ENCODE peak calls at places on chromosome 15, in seven cellular contexts. I is osteocyte, L is transverse colon, Y is AG09319, X is AG04450, Z is dorsolateral prefrontal cortex, C is endothelial cell. U is an unnamed sample.

GRCh38 chr15:77599899-77600298 is 32.8 kb downstream of the LINGO1 start:
- DNase-seq in I (no peak), L (peak), Y (no peak), X (no peak), Z (no peak), C (no peak), U (no peak)

GRCh38 chr15:26521142-26521541 is 251.7 kb downstream of the GABRB3 start:
- DNase-seq in I (no peak), L (no peak), Y (no peak), X (no peak), Z (no peak), C (no peak), U (no peak)

GRCh38 chr15:90402230-90402629 is 14.2 kb downstream of the IQGAP1 start:
- DNase-seq in I (no peak), L (no peak), Y (peak), X (peak), Z (no peak), C (no peak), U (no peak)

GRCh38 chr15:54803987-54804386 is 392.8 kb downstream of the RSL24D1 start:
- DNase-seq in I (no peak), L (no peak), Y (no peak), X (no peak), Z (no peak), C (no peak), U (no peak)

GRCh38 chr15:86776120-86776519 is 696.4 kb downstream of the AGBL1 start:
- DNase-seq in I (no peak), L (no peak), Y (no peak), X (no peak), Z (no peak), C (no peak), U (no peak)

GRCh38 chr15:74377831-74378766 is 10.7 kb upstream of the CYP11A1 start:
- DNase-seq in I (no peak), L (no peak), Y (no peak), X (no peak), Z (no peak), C (no peak), U (no peak)

GRCh38 chr15:85073556-85074194 is 92.0 kb downstream of the PDE8A start:
- DNase-seq in I (no peak), L (no peak), Y (no peak), X (no peak), Z (no peak), C (no peak), U (no peak)

GRCh38 chr15:90151989-90152645 is 49.0 kb upstream of the SEMA4B start:
- DNase-seq in I (no peak), L (no peak), Y (no peak), X (no peak), Z (no peak), C (peak), U (no peak)

GRCh38 chr15:96404560-96404959 is 74.1 kb downstream of the NR2F2 start:
- DNase-seq in I (no peak), L (no peak), Y (no peak), X (no peak), Z (no peak), C (no peak), U (no peak)

GRCh38 chr15:82091636-82092140 is 45.9 kb upstream of the MEX3B start:
- DNase-seq in I (no peak), L (no peak), Y (no peak), X (no peak), Z (no peak), C (no peak), U (no peak)

GRCh38 chr15:28911295-28911979 is 25.7 kb downstream of the APBA2 start:
- DNase-seq in I (no peak), L (no peak), Y (no peak), X (no peak), Z (peak), C (no peak), U (no peak)

GRCh38 chr15:28896944-28897343 is 11.2 kb downstream of the APBA2 start:
- DNase-seq in I (no peak), L (no peak), Y (peak), X (peak), Z (no peak), C (no peak), U (no peak)

GRCh38 chr15:73650387-73651126 is 17.4 kb upstream of the NPTN start:
- DNase-seq in I (no peak), L (no peak), Y (no peak), X (no peak), Z (no peak), C (no peak), U (no peak)

DNA sequence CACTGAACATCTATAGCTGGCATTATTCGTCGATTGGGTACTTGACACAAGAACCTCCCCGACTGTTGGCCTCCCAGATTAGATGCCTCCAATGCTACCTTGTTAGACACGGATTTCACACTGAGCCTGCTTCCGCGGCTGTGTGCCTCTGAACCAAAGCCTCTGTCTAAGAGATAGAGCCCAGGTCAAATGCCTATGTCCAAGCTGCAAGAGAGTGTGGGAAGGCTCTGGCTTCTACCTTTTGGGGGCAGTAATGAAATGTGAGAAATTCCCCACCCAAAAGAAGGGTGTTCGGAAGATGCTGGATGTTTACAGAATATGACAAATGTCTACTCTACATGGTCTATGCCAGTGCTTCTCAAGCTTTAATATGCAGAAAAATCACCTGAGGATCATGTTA is 2.0 kb upstream of the RPUSD2 start:
- DNase-seq in I (no peak), L (no peak), Y (no peak), X (no peak), Z (no peak), C (no peak), U (no peak)
- TF ChIP-seq CTCF in I (peak), L (no peak), Y (no peak), X (peak), Z (peak), C (no peak), U (peak)

GRCh38 chr15:52112203-52112750 is 298 bp downstream of the BCL2L10 start:
- DNase-seq in I (peak), L (peak), Y (no peak), X (no peak), Z (no peak), C (peak), U (no peak)
- TF ChIP-seq CTCF in I (no peak), L (no peak), Y (no peak), X (no peak), Z (no peak), C (no peak), U (no peak)

GRCh38 chr15:80991446-80991845 is 1.8 kb upstream of the MESD start:
- DNase-seq in I (no peak), L (peak), Y (peak), X (no peak), Z (peak), C (no peak), U (no peak)
- TF ChIP-seq CTCF in I (no peak), L (no peak), Y (peak), X (no peak), Z (peak), C (no peak), U (peak)

GRCh38 chr15:79003896-79004295 is 59.0 kb upstream of the CTSH start:
- DNase-seq in I (no peak), L (no peak), Y (no peak), X (no peak), Z (no peak), C (no peak), U (no peak)

GRCh38 chr15:79003301-79003700 is 58.5 kb upstream of the CTSH start:
- DNase-seq in I (no peak), L (no peak), Y (no peak), X (no peak), Z (no peak), C (no peak), U (no peak)

GRCh38 chr15:79006071-79006470 is 61.2 kb upstream of the CTSH start:
- DNase-seq in I (no peak), L (no peak), Y (no peak), X (no peak), Z (no peak), C (no peak), U (no peak)

GRCh38 chr15:79004336-79004735 is 59.5 kb upstream of the CTSH start:
- DNase-seq in I (no peak), L (peak), Y (peak), X (peak), Z (no peak), C (no peak), U (no peak)

GRCh38 chr15:79002631-79003030 is 57.8 kb upstream of the CTSH start:
- DNase-seq in I (no peak), L (no peak), Y (no peak), X (no peak), Z (no peak), C (no peak), U (no peak)
- TF ChIP-seq CTCF in I (peak), L (no peak), Y (no peak), X (no peak), Z (no peak), C (no peak), U (no peak)

GRCh38 chr15:67019069-67019468 is 46.3 kb upstream of the SMAD3 start:
- DNase-seq in I (no peak), L (no peak), Y (no peak), X (no peak), Z (no peak), C (no peak), U (no peak)

GRCh38 chr15:67023517-67024321 is 41.7 kb upstream of the SMAD3 start:
- DNase-seq in I (no peak), L (no peak), Y (no peak), X (no peak), Z (no peak), C (no peak), U (no peak)

GRCh38 chr15:67022587-67022986 is 42.8 kb upstream of the SMAD3 start:
- DNase-seq in I (no peak), L (no peak), Y (no peak), X (no peak), Z (no peak), C (no peak), U (no peak)

GRCh38 chr15:67019886-67020520 is 45.4 kb upstream of the SMAD3 start:
- DNase-seq in I (no peak), L (no peak), Y (no peak), X (no peak), Z (no peak), C (no peak), U (no peak)

GRCh38 chr15:67021455-67021854 is 43.9 kb upstream of the SMAD3 start:
- DNase-seq in I (no peak), L (no peak), Y (no peak), X (no peak), Z (no peak), C (no peak), U (no peak)
- TF ChIP-seq CTCF in I (no peak), L (no peak), Y (no peak), X (no peak), Z (no peak), C (no peak), U (no peak)

DNA sequence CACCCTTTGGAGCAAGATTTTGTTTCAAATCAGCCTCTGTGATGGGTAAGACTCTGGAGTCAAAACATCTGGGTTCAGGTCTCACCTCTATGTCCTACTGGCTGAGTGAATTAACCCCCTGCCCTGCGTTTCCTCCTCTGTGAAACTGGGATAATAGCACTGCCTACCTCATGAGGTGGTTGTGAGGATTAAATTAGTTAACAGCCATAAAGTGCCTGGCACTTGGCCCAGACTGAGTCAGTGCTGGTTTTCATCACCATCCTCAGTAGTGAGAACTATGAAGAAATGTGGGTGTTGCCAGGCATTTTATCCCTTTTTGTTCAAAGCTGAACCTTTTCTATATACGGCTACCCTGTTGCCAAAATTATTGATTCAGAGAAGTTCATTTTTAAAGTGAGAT is 36.0 kb downstream of the EIF2AK4 start:
- DNase-seq in I (no peak), L (peak), Y (no peak), X (no peak), Z (peak), C (no peak), U (no peak)
- TF ChIP-seq CTCF in I (no peak), L (no peak), Y (no peak), X (no peak), Z (no peak), C (no peak), U (no peak)